ENCODE peak calls at places on chromosomes 6 and 20, in eight cellular contexts. W is HCT116, J is GM23338, N is SK-N-SH, F is GM23248, L is hepatocyte, E is PC-3, G is MM.1S. R is an unnamed sample.

GRCh38 chr6:2959909-2960719 is 11.3 kb downstream of the SERPINB6 start:
- DNase-seq in N (no peak), G (no peak), F (peak; percentile 94), J (peak; percentile 75), L (peak; percentile 44), E (peak; percentile 92), W (no peak), R (peak; percentile 32)

GRCh38 chr6:148514091-148514850 is 171.6 kb downstream of the SASH1 start:
- DNase-seq in N (no peak), F (peak; percentile 83), L (no peak), E (no peak), G (no peak), W (no peak), J (no peak), R (no peak)

GRCh38 chr20:45964024-45964423 is 8.0 kb downstream of the ZNF335 start:
- DNase-seq in G (no peak), W (no peak), L (peak; percentile 2), E (no peak), F (no peak), J (no peak), N (no peak), R (no peak)

GRCh38 chr6:121157913-121158312 is 176.4 kb downstream of the TBC1D32 start:
- DNase-seq in W (no peak), J (no peak), N (no peak), F (peak; percentile 32), G (no peak), L (no peak), E (peak; percentile 23), R (no peak)

GRCh38 chr6:160962835-160963623 is 28.5 kb upstream of the MAP3K4 start:
- DNase-seq in F (no peak), G (no peak), E (no peak), W (no peak), L (no peak), J (no peak), N (no peak), R (no peak)

GRCh38 chr6:40755046-40755681 is 168.0 kb upstream of the LRFN2 start:
- DNase-seq in F (peak; percentile 87), G (no peak), E (no peak), N (peak; percentile 29), L (peak; percentile 68), J (peak; percentile 51), W (no peak), R (peak; percentile 11)

GRCh38 chr6:130240232-130240631 is 17.5 kb upstream of the SAMD3 start:
- DNase-seq in E (peak; percentile 46), N (no peak), L (peak; percentile 13), W (no peak), G (no peak), J (no peak), F (peak; percentile 88), R (no peak)

GRCh38 chr20:58096880-58097813 is 131.3 kb downstream of the ANKRD60 start:
- DNase-seq in W (no peak), F (no peak), J (no peak), L (no peak), N (no peak), G (no peak), E (no peak), R (no peak)

GRCh38 chr6:5334341-5334740 is 73.0 kb downstream of the FARS2 start:
- DNase-seq in G (no peak), N (no peak), W (no peak), J (no peak), L (no peak), E (no peak), F (no peak), R (no peak)

GRCh38 chr6:141267420-141267819 is 865.3 kb upstream of the GJE1 start:
- DNase-seq in J (no peak), L (no peak), F (no peak), N (no peak), G (no peak), W (no peak), E (no peak), R (no peak)

GRCh38 chr6:12957321-12958051 is 240.9 kb downstream of the PHACTR1 start:
- DNase-seq in N (peak; percentile 59), E (no peak), G (peak; percentile 25), J (peak; percentile 62), W (no peak), F (peak; percentile 76), L (peak; percentile 69), R (peak; percentile 41)

GRCh38 chr6:128316258-128316952 is 204.0 kb downstream of the PTPRK start:
- DNase-seq in F (no peak), E (no peak), N (no peak), L (no peak), G (no peak), W (no peak), J (peak; percentile 41), R (no peak)

GRCh38 chr6:128310061-128310460 is 210.3 kb downstream of the PTPRK start:
- DNase-seq in W (no peak), J (no peak), E (no peak), F (no peak), G (no peak), L (no peak), N (no peak), R (no peak)

GRCh38 chr6:128314190-128314589 is 206.2 kb downstream of the PTPRK start:
- DNase-seq in W (no peak), E (no peak), G (no peak), N (no peak), L (no peak), J (no peak), F (no peak), R (no peak)

GRCh38 chr6:128307671-128308070 is 212.7 kb downstream of the PTPRK start:
- DNase-seq in F (no peak), G (no peak), J (no peak), W (no peak), E (peak; percentile 60), L (no peak), N (no peak), R (no peak)

GRCh38 chr6:128311944-128312570 is 208.3 kb downstream of the PTPRK start:
- DNase-seq in W (no peak), F (no peak), J (no peak), L (no peak), N (no peak), G (peak; percentile 44), E (no peak), R (no peak)
- H3K27me3 ChIP-seq in W (no peaks in the 10 kb centered on the region), F (no peaks in the 10 kb centered on the region), J (no peaks in the 10 kb centered on the region), L (no peaks in the 10 kb centered on the region), N (no peaks in the 10 kb centered on the region), G (no peaks in the 10 kb centered on the region), E (no peaks in the 10 kb centered on the region), R (no peaks in the 10 kb centered on the region)

DNA sequence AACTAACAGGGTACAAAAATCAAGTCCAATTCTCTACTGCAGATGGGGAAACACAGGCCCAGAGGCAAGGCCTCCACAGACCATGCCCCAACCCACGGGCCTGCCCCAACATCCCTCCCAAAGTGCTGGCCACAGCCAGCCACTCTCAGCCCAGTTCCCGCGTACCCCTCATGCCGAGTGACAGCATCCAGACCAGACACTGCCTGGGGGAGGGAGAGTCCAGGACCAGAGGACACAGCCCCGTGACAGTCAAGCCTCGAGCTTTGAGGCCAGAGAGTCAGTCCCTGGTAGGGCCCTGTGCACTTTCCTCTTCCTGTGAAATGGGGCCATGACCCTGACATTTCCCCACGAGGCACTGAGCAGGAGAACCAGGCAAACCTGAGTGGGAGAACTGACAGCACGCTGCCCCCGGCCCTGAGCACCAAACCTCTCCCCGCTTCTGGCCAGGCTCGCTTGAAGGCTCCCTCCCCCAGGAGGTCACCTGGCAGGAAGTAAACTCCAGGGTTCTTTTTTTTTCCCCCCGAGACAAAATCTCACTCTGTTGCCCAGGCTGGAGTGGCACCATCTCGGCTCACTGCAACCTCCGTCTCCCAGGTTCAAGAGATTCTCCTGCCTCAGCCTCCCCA is 4.9 kb downstream of the MYL9 start:
- DNase-seq in F (no peak), E (no peak), J (no peak), N (no peak), G (no peak), W (no peak), L (no peak), R (no peak)
- TF ChIP-seq EZH2phosphoT487 in F (no peak), E (no peak), J (no peak), N (no peak), G (no peak), W (no peak), L (no peak), R (no peak)

DNA sequence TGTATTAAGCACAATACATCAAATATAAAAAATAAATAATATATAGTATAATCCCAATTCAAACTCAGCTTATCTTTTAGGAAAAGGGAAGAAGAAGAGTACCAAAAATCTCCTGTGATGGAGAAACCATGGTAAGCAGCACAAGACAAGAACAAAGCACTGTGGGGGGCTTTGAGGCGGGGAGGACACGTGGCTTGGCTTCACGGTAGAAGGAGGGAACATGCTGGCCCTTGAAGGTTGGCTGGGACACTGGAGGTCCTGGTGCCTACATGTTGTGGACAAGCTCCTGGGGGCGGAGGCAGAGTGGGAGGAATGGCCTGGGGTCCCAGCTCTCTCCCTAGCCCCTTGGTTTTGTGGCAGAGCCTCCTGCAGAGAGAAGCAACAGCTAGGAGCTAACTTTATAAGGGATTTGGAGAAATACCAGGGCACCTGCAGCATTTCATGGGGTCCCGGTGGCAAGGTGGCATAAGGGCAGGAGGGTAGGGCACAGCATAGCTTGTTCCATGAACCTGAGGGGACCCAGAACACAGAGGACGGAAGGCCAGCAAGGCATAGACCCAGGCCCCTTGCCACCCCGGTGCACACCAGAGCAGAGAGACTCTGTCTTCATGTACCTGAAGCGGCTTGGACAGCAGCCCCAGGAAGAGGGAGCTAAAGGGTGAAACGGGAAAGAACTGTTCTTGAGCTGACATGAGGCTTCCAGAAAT is 72.0 kb downstream of the LY86 start:
- DNase-seq in W (no peak), N (no peak), G (no peak), L (no peak), F (no peak), J (no peak), E (no peak), R (no peak)
- H3K27ac ChIP-seq in W (no peak overlapping the region), N (no peak overlapping the region), G (no peak overlapping the region), L (no peak overlapping the region), F (no peak overlapping the region), J (no peak overlapping the region), E (no peak overlapping the region), R (no peak overlapping the region)

GRCh38 chr20:23667666-23668065 is 21.2 kb downstream of the CST4 start:
- DNase-seq in W (no peak), F (no peak), G (no peak), E (no peak), J (no peak), N (no peak), L (no peak), R (no peak)

GRCh38 chr20:23668477-23668951 is 20.3 kb downstream of the CST4 start:
- DNase-seq in N (peak; percentile 63), W (peak; percentile 54), J (peak; percentile 80), E (peak; percentile 83), F (peak; percentile 62), L (peak; percentile 82), G (peak; percentile 47), R (peak; percentile 72)

GRCh38 chr20:23670361-23670760 is 18.5 kb downstream of the CST4 start:
- DNase-seq in W (no peak), E (no peak), J (no peak), N (no peak), G (no peak), L (no peak), F (no peak), R (no peak)

GRCh38 chr20:23669866-23670265 is 19.0 kb downstream of the CST4 start:
- DNase-seq in G (no peak), J (no peak), E (no peak), F (no peak), L (no peak), W (no peak), N (no peak), R (no peak)

DNA sequence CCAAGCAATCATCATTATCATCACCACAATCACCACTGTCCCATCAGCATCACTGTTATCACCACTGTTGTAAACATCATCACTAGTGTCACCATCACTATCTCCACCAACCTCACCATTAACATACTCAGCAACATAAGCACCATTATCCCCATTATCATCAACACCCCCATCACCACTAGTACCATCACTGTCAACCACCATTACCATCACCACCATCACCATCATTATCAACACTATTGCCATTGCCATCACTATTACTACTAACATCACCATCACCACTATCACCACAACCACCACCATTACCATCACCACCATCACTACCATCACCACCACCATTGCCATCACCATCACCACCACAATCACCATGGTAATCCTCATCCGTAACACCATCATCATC is 19.5 kb downstream of the CST4 start:
- DNase-seq in J (no peak), W (no peak), E (no peak), N (no peak), G (no peak), L (no peak), F (no peak), R (no peak)
- H3K27me3 ChIP-seq in J (no peaks in the 10 kb centered on the region), W (peaks cover 7% of the 10 kb centered on the region), E (peaks cover 4% of the 10 kb centered on the region), N (peaks cover 20% of the 10 kb centered on the region), G (no peaks in the 10 kb centered on the region), L (no peaks in the 10 kb centered on the region), F (peaks cover 3% of the 10 kb centered on the region), R (no peaks in the 10 kb centered on the region)

R was measured in neural progenitor cell.